ENCODE peak calls at places on chromosomes 3 and 15, in six cellular contexts. J is HL-60; K is cardiac fibroblast; P is ecto neural progenitor cell; U is activated CD8-positive, alpha-beta memory T cell treated with anti-CD3 and anti-CD28 coated beads for 1 hour; F is upper lobe of right lung. Z is an unnamed sample.

GRCh38 chr3:18649666-18650363 is 224.7 kb upstream of the SATB1 start:
- DNase-seq in J (no peak), K (no peak), P (no peak), U (no peak), F (no peak), Z (no peak)

GRCh38 chr15:57559875-57560274 is 31.8 kb upstream of the MYZAP start:
- DNase-seq in J (peak; percentile 8), K (peak; percentile 67), P (peak; percentile 80), U (no peak), F (peak; percentile 78), Z (peak; percentile 71)

GRCh38 chr3:71064288-71064975 is 519.1 kb downstream of the FOXP1 start:
- DNase-seq in J (no peak), K (peak; percentile 76), P (peak; percentile 66), U (no peak), F (peak; percentile 77), Z (peak; percentile 62)

GRCh38 chr3:175879417-175879816 is 1020.3 kb downstream of the NAALADL2 start:
- DNase-seq in J (no peak), K (no peak), P (no peak), U (no peak), F (no peak), Z (no peak)

GRCh38 chr3:129576514-129577345 is 29.7 kb downstream of the PLXND1 start:
- DNase-seq in J (peak; percentile 56), K (no peak), P (no peak), U (peak; percentile 45), F (no peak), Z (peak; percentile 69)

GRCh38 chr3:41035445-41036022 is 163.8 kb upstream of the CTNNB1 start:
- DNase-seq in J (no peak), K (no peak), P (no peak), U (no peak), F (no peak), Z (no peak)

GRCh38 chr3:18016366-18016765 is 273.9 kb upstream of the TBC1D5 start:
- DNase-seq in J (no peak), K (no peak), P (no peak), U (no peak), F (no peak), Z (no peak)

GRCh38 chr15:59553879-59554735 is 57.5 kb upstream of the GCNT3 start:
- DNase-seq in J (no peak), K (peak; percentile 96), P (no peak), U (no peak), F (no peak), Z (no peak)

GRCh38 chr3:130829575-130829947 is 64.3 kb upstream of the ATP2C1 start:
- DNase-seq in J (no peak), K (no peak), P (no peak), U (no peak), F (no peak), Z (no peak)

GRCh38 chr15:101092186-101092866 is 159.5 kb downstream of the CHSY1 start:
- DNase-seq in J (no peak), K (peak; percentile 43), P (no peak), U (no peak), F (no peak), Z (no peak)

GRCh38 chr3:111904376-111905241 is 45.5 kb downstream of the PHLDB2 start:
- DNase-seq in J (no peak), K (peak; percentile 97), P (no peak), U (no peak), F (no peak), Z (no peak)

GRCh38 chr3:189981668-189982067 is 139.0 kb downstream of the P3H2 start:
- DNase-seq in J (no peak), K (peak; percentile 85), P (no peak), U (no peak), F (no peak), Z (no peak)

GRCh38 chr15:82122754-82123400 is 77.1 kb upstream of the MEX3B start:
- DNase-seq in J (no peak), K (peak; percentile 99), P (no peak), U (no peak), F (no peak), Z (no peak)

GRCh38 chr15:82045179-82045891 is 483 bp downstream of the MEX3B start:
- DNase-seq in J (no peak), K (peak; percentile 60), P (peak; percentile 65), U (no peak), F (no peak), Z (peak; percentile 67)

GRCh38 chr3:13653631-13654279 is 104.8 kb downstream of the FBLN2 start:
- DNase-seq in J (no peak), K (no peak), P (no peak), U (no peak), F (no peak), Z (no peak)

GRCh38 chr3:52403271-52403841 is 41.5 kb downstream of the SEMA3G start:
- DNase-seq in J (no peak), K (no peak), P (no peak), U (no peak), F (peak; percentile 54), Z (peak; percentile 38)

GRCh38 chr15:67736810-67737209 is 88.5 kb upstream of the SKOR1 start:
- DNase-seq in J (no peak), K (no peak), P (no peak), U (no peak), F (no peak), Z (no peak)

GRCh38 chr3:130709671-130710070 is 37.0 kb downstream of the PIK3R4 start:
- DNase-seq in J (no peak), K (no peak), P (no peak), U (no peak), F (no peak), Z (no peak)

GRCh38 chr15:25239471-25240345 is 199.1 kb downstream of the UBE3A start:
- DNase-seq in J (no peak), K (no peak), P (no peak), U (no peak), F (peak; percentile 42), Z (peak; percentile 32)

GRCh38 chr3:169886671-169887070 is 16.9 kb upstream of the LRRC31 start:
- DNase-seq in J (no peak), K (peak; percentile 54), P (no peak), U (no peak), F (peak; percentile 86), Z (peak; percentile 83)

GRCh38 chr3:124606180-124606579 is 124.1 kb upstream of the UMPS start:
- DNase-seq in J (no peak), K (no peak), P (no peak), U (no peak), F (no peak), Z (no peak)

GRCh38 chr15:38147246-38147645 is 105.4 kb upstream of the SPRED1 start:
- DNase-seq in J (no peak), K (no peak), P (no peak), U (no peak), F (no peak), Z (no peak)

GRCh38 chr15:85527907-85528306 is 147.5 kb downstream of the AKAP13 start:
- DNase-seq in J (no peak), K (peak; percentile 93), P (no peak), U (no peak), F (no peak), Z (no peak)

GRCh38 chr3:63918321-63918720 is 6.1 kb upstream of the SCAANT1 start:
- DNase-seq in J (no peak), K (peak; percentile 52), P (no peak), U (no peak), F (no peak), Z (no peak)

GRCh38 chr3:22621205-22621809 is 581.8 kb upstream of the UBE2E2 start:
- DNase-seq in J (no peak), K (no peak), P (no peak), U (no peak), F (no peak), Z (no peak)

GRCh38 chr3:139893264-139893962 is 41.6 kb upstream of the CLSTN2 start:
- DNase-seq in J (no peak), K (no peak), P (no peak), U (no peak), F (no peak), Z (no peak)

GRCh38 chr3:60770532-60770931 is 480.7 kb downstream of the FHIT start:
- DNase-seq in J (no peak), K (no peak), P (no peak), U (no peak), F (no peak), Z (no peak)

GRCh38 chr3:23254875-23255274 is 51.7 kb downstream of the UBE2E2 start:
- DNase-seq in J (no peak), K (no peak), P (no peak), U (no peak), F (no peak), Z (no peak)

GRCh38 chr3:18890459-18890858 is 257.9 kb upstream of the KCNH8 start:
- DNase-seq in J (no peak), K (no peak), P (no peak), U (no peak), F (no peak), Z (no peak)

Z was measured in lower lobe of right lung.